ENCODE peak calls at places on chromosomes 16 and 17, in four cellular contexts. X is K562, R is A549, L is IMR-90. Z is an unnamed sample.

GRCh38 chr17:29412780-29413565 is 22.8 kb downstream of the TAOK1 start:
- DNase-seq in X (no peak), L (peak; percentile 78), R (no peak), Z (no peak)

GRCh38 chr16:58198022-58198683 is at the start of gene CSNK2A2:
- DNase-seq in R (peak; percentile 72), L (peak; percentile 56), X (peak; percentile 95), Z (no peak)

GRCh38 chr16:10385725-10386516 is at the start of gene ATF7IP2:
- DNase-seq in R (peak; percentile 96), X (peak; percentile 96), L (peak; percentile 77), Z (peak; percentile 80)

GRCh38 chr17:57670769-57671545 is 74.1 kb downstream of the CCDC182 start:
- DNase-seq in L (no peak), X (no peak), R (no peak), Z (no peak)

GRCh38 chr17:78378225-78379133 is at the start of gene PGS1:
- DNase-seq in L (peak; percentile 67), R (peak; percentile 81), X (peak; percentile 86), Z (no peak)

GRCh38 chr17:3712811-3713463 is 10.8 kb upstream of the HASPIN start:
- DNase-seq in L (no peak), X (no peak), R (no peak), Z (peak; percentile 37)

GRCh38 chr17:81685108-81685507 is 1.3 kb downstream of the HGS start:
- DNase-seq in R (no peak), X (no peak), L (peak; percentile 87), Z (no peak)

GRCh38 chr16:84827897-84828296 is 8.1 kb downstream of the CRISPLD2 start:
- DNase-seq in R (no peak), X (no peak), L (no peak), Z (no peak)

GRCh38 chr17:81397314-81398169 is 2.3 kb downstream of the BAHCC1 start:
- DNase-seq in X (no peak), L (peak; percentile 62), R (peak; percentile 81), Z (no peak)

GRCh38 chr17:36943250-36944220 is 5.2 kb upstream of the AATF start:
- DNase-seq in L (no peak), X (no peak), R (no peak), Z (no peak)

GRCh38 chr17:82134101-82134500 is 36.1 kb upstream of the FASN start:
- DNase-seq in X (no peak), R (no peak), L (no peak), Z (no peak)

GRCh38 chr17:48944519-48945260 is at the start of gene SNF8:
- DNase-seq in R (peak; percentile 95), L (peak; percentile 88), X (peak; percentile 94), Z (peak; percentile 51)

GRCh38 chr16:56814537-56815432 is 50.2 kb upstream of the SLC12A3 start:
- DNase-seq in X (no peak), L (no peak), R (peak; percentile 68), Z (no peak)

GRCh38 chr16:67296422-67296821 is 17.1 kb downstream of the PLEKHG4 start:
- DNase-seq in R (no peak), X (no peak), L (peak; percentile 92), Z (no peak)

GRCh38 chr16:10693889-10694288 is 841 bp downstream of the TEKT5 start:
- DNase-seq in X (no peak), L (no peak), R (no peak), Z (no peak)

GRCh38 chr17:35088647-35088910 is 25.1 kb upstream of the RFFL start:
- DNase-seq in R (peak; percentile 64), X (no peak), L (no peak), Z (no peak)

GRCh38 chr16:30351586-30352419 is 3.3 kb downstream of the CD2BP2 start:
- DNase-seq in L (peak; percentile 90), R (peak; percentile 60), X (no peak), Z (no peak)

GRCh38 chr17:51166987-51167931 is 1.0 kb downstream of the NME2 start:
- DNase-seq in X (peak; percentile 91), L (peak; percentile 19), R (peak; percentile 62), Z (no peak)

GRCh38 chr17:73293031-73293430 is 18.8 kb downstream of the CDC42EP4 start:
- DNase-seq in X (no peak), R (no peak), L (no peak), Z (no peak)

GRCh38 chr16:9345046-9345445 is 253.6 kb downstream of the HAPSTR1 start:
- DNase-seq in L (no peak), R (no peak), X (no peak), Z (no peak)

GRCh38 chr16:88936008-88936912 is 40.7 kb downstream of the CBFA2T3 start:
- DNase-seq in X (no peak), L (no peak), R (no peak), Z (no peak)

GRCh38 chr17:6677158-6677831 is 25.7 kb downstream of the C17orf100 start:
- DNase-seq in R (no peak), L (peak; percentile 3), X (no peak), Z (no peak)

GRCh38 chr17:68843522-68843921 is 111.7 kb downstream of the ABCA8 start:
- DNase-seq in L (no peak), X (no peak), R (no peak), Z (peak; percentile 21)

GRCh38 chr17:80652751-80653330 is 108.2 kb downstream of the RPTOR start:
- DNase-seq in X (no peak), R (no peak), L (peak; percentile 22), Z (no peak)

GRCh38 chr16:23949630-23950290 is 114.0 kb downstream of the PRKCB start:
- DNase-seq in R (no peak), X (no peak), L (no peak), Z (peak; percentile 28)

GRCh38 chr17:50076591-50077235 is 18.4 kb upstream of the PDK2 start:
- DNase-seq in X (no peak), L (no peak), R (no peak), Z (no peak)

GRCh38 chr17:61508912-61509311 is 56.7 kb downstream of the TBX4 start:
- DNase-seq in L (no peak), X (no peak), R (no peak), Z (no peak)

GRCh38 chr16:15523939-15524338 is 89.6 kb downstream of the BMERB1 start:
- DNase-seq in L (peak; percentile 22), X (no peak), R (no peak), Z (no peak)

GRCh38 chr16:89828199-89828869 is at the start of gene SPIRE2:
- DNase-seq in R (peak; percentile 53), L (peak; percentile 71), X (peak; percentile 85), Z (no peak)

GRCh38 chr16:554297-554621 is 5.9 kb upstream of the PRR35 start:
- DNase-seq in L (no peak), X (no peak), R (no peak), Z (no peak)

GRCh38 chr16:555528-556478 is 4.4 kb upstream of the PRR35 start:
- DNase-seq in R (no peak), X (no peak), L (no peak), Z (no peak)

GRCh38 chr16:556479-557173 is 3.6 kb upstream of the PRR35 start:
- DNase-seq in X (no peak), R (no peak), L (no peak), Z (no peak)

GRCh38 chr16:553601-554296 is 6.4 kb upstream of the PRR35 start:
- DNase-seq in X (no peak), L (no peak), R (no peak), Z (no peak)

GRCh38 chr16:554640-555413 is 5.4 kb upstream of the PRR35 start:
- DNase-seq in R (no peak), L (peak; percentile 52), X (no peak), Z (no peak)
- TF ChIP-seq ELK1 in R (no peak), L (no peak), X (no peak), Z (no peak)

DNA sequence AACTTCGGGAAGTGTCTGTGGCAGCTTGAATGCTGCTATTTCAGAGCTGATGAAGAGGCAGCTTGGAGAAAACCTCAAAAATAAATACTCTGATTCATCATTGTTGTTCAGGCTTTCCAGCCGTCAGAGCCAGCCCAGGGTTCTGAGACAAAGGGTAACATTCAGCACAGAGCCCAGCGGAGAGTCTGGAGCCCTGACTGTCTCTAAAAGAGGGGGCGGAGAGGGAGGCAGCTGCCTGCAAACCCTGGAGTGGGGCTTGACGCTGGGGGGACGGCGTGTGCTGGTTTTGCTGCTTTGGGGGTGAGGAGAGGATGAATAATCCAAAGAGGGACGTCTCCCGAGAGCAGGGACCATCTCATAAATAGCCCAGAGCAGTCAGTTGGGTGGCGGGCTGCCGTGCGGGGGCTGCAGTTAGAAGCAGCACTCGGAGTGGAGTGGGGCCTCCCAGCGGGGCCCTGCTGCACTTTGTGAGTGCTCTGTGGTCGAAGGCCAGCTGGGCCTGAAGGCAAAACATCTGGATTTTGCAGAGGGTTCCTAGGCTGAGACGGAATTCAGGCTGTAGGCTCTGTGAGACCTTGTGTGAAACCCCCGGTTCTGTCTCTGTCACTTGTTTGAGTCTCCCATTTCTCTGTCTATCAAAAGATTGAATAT is 237.8 kb downstream of the PRKCA start:
- DNase-seq in L (peak; percentile 91), X (no peak), R (no peak), Z (no peak)
- TF ChIP-seq ELK1 in L (no peak), X (no peak), R (no peak), Z (no peak)

GRCh38 chr17:40915721-40916256 is 21.7 kb downstream of the KRT23 start:
- DNase-seq in R (peak; percentile 60), L (peak; percentile 77), X (no peak), Z (peak; percentile 26)
- TF ChIP-seq ELK1 in R (no peak), L (no peak), X (no peak), Z (no peak)

GRCh38 chr16:49454426-49455180 is 81.0 kb downstream of the C16orf78 start:
- DNase-seq in R (no peak), L (no peak), X (no peak), Z (no peak)

GRCh38 chr16:49452568-49452967 is 79.0 kb downstream of the C16orf78 start:
- DNase-seq in L (no peak), X (no peak), R (no peak), Z (no peak)

GRCh38 chr16:49453001-49453400 is 79.4 kb downstream of the C16orf78 start:
- DNase-seq in L (no peak), R (no peak), X (no peak), Z (no peak)

GRCh38 chr16:49453983-49454382 is 80.4 kb downstream of the C16orf78 start:
- DNase-seq in R (no peak), L (no peak), X (peak; percentile 76), Z (no peak)

DNA sequence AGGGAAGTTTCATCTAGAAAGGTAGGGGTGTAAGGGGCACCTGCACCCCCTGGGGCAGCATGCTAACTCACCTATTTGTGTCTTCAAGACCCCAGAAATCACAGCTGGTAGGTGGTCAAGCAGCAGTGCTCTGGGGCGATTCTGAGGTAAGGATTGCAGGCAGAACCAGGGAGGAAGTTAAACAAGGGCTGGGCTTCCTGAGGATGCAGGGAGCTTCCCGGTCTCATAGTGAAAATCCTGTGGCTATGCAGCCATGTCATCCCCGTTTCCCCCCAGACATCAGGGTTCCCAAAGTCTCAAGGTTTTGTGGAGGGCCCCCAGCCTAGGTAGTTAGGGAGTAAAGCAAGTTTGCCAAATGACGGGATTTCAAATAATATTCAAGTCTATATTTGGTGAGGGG is 78.5 kb downstream of the C16orf78 start:
- DNase-seq in L (no peak), R (no peak), X (no peak), Z (no peak)
- TF ChIP-seq ELK1 in L (no peak), R (no peak), X (no peak), Z (no peak)

GRCh38 chr17:76266244-76266938 is 1.2 kb downstream of the UBALD2 start:
- DNase-seq in X (no peak), L (peak; percentile 30), R (no peak), Z (no peak)
- TF ChIP-seq ELK1 in X (no peak), L (no peak), R (no peak), Z (no peak)

GRCh38 chr16:13680021-13680672 is 239.8 kb upstream of the ERCC4 start:
- DNase-seq in R (peak; percentile 14), X (no peak), L (no peak), Z (no peak)
- TF ChIP-seq ELK1 in R (no peak), X (no peak), L (no peak), Z (no peak)

Z was measured in GM12878.